ENCODE peak calls at places on chromosomes 11 and 22, in ten cellular contexts. E is GM23248; V is fibroblast of pulmonary artery; H is mucosa of descending colon; O is AG04450; W is lower lobe of right lung; P is CD4-positive, CD25-positive, alpha-beta regulatory T cell; L is hepatocyte; N is H7; B is Panc1. F is an unnamed sample.

GRCh38 chr22:22693531-22693884 is 49.1 kb downstream of the GGTLC2 start:
- DNase-seq in E (no peak), V (no peak), H (no peak), O (no peak), W (no peak), P (no peak), L (no peak), N (no peak), B (no peak), F (no peak)

GRCh38 chr22:39448205-39449054 is 8.4 kb upstream of the MGAT3 start:
- DNase-seq in E (no peak), V (no peak), H (no peak), O (no peak), W (no peak), P (no peak), L (peak; percentile 68), N (no peak), B (no peak), F (peak; percentile 30)

GRCh38 chr11:41281131-41281742 is 178.2 kb downstream of the LRRC4C start:
- DNase-seq in E (peak; percentile 3), V (peak; percentile 16), H (no peak), O (no peak), W (no peak), P (no peak), L (peak; percentile 14), N (no peak), B (no peak), F (no peak)

GRCh38 chr11:131491503-131491902 is 121.1 kb downstream of the NTM start:
- DNase-seq in E (peak; percentile 43), V (peak; percentile 7), H (no peak), O (no peak), W (no peak), P (no peak), L (peak; percentile 31), N (no peak), B (no peak), F (peak; percentile 84)

GRCh38 chr11:113048820-113049555 is 87.8 kb downstream of the NCAM1 start:
- DNase-seq in E (peak; percentile 82), V (peak; percentile 51), H (no peak), O (no peak), W (no peak), P (no peak), L (no peak), N (no peak), B (no peak), F (peak; percentile 90)

GRCh38 chr11:66070604-66071325 is 693 bp downstream of the PACS1 start:
- DNase-seq in E (peak; percentile 84), V (peak; percentile 50), H (peak; percentile 79), O (no peak), W (peak; percentile 62), P (no peak), L (peak; percentile 65), N (peak; percentile 88), B (no peak), F (peak; percentile 40)

GRCh38 chr11:3022300-3022967 is 30.3 kb upstream of the NAP1L4 start:
- DNase-seq in E (peak; percentile 88), V (peak; percentile 88), H (no peak), O (peak; percentile 20), W (no peak), P (peak; percentile 40), L (no peak), N (no peak), B (no peak), F (peak; percentile 88)

GRCh38 chr22:37636186-37636948 is 3.1 kb upstream of the SH3BP1 start:
- DNase-seq in E (peak; percentile 27), V (peak; percentile 68), H (peak; percentile 80), O (no peak), W (no peak), P (peak; percentile 44), L (no peak), N (peak; percentile 73), B (no peak), F (no peak)

GRCh38 chr11:89667001-89667400 is 43.1 kb upstream of the TRIM77 start:
- DNase-seq in E (no peak), V (no peak), H (no peak), O (no peak), W (no peak), P (no peak), L (no peak), N (no peak), B (no peak), F (peak; percentile 22)

GRCh38 chr22:32827061-32827602 is 25.6 kb downstream of the TIMP3 start:
- DNase-seq in E (no peak), V (no peak), H (no peak), O (no peak), W (no peak), P (no peak), L (no peak), N (no peak), B (no peak), F (peak; percentile 65)

GRCh38 chr11:10858505-10859360 is 880 bp upstream of the ZBED5 start:
- DNase-seq in E (peak; percentile 80), V (no peak), H (peak; percentile 80), O (no peak), W (peak; percentile 76), P (peak; percentile 64), L (peak; percentile 77), N (peak; percentile 75), B (no peak), F (peak; percentile 29)

GRCh38 chr11:30774451-30774850 is 188.3 kb upstream of the MPPED2 start:
- DNase-seq in E (no peak), V (no peak), H (no peak), O (no peak), W (no peak), P (no peak), L (no peak), N (peak; percentile 22), B (no peak), F (no peak)

GRCh38 chr11:1435820-1436467 is 46.2 kb downstream of the BRSK2 start:
- DNase-seq in E (no peak), V (no peak), H (no peak), O (no peak), W (no peak), P (no peak), L (peak; percentile 43), N (peak; percentile 98), B (no peak), F (no peak)
- H3K4me3 ChIP-seq in E (no peak overlapping the region), V (no peak overlapping the region), H (no peak overlapping the region), O (no peak overlapping the region), W (no peak overlapping the region), P (no peak overlapping the region), L (no peak overlapping the region), N (no peak overlapping the region), B (no peak overlapping the region), F (no peak overlapping the region)

GRCh38 chr11:128584253-128584652 is 3.1 kb downstream of the ETS1 start:
- DNase-seq in E (no peak), V (no peak), H (no peak), O (no peak), W (no peak), P (no peak), L (no peak), N (no peak), B (no peak), F (no peak)
- H3K4me3 ChIP-seq in E (no peak overlapping the region), V (no peak overlapping the region), H (no peak overlapping the region), O (no peak overlapping the region), W (no peak overlapping the region), P (no peak overlapping the region), L (no peak overlapping the region), N (no peak overlapping the region), B (no peak overlapping the region), F (no peak overlapping the region)

GRCh38 chr11:45142241-45142885 is 4.1 kb upstream of the PRDM11 start:
- DNase-seq in E (peak; percentile 59), V (peak; percentile 25), H (no peak), O (no peak), W (no peak), P (no peak), L (no peak), N (no peak), B (no peak), F (peak; percentile 22)

GRCh38 chr11:45144126-45145082 is 2.0 kb upstream of the PRDM11 start:
- DNase-seq in E (no peak), V (no peak), H (no peak), O (no peak), W (no peak), P (no peak), L (no peak), N (no peak), B (no peak), F (no peak)

GRCh38 chr11:45141631-45142030 is 4.8 kb upstream of the PRDM11 start:
- DNase-seq in E (no peak), V (no peak), H (no peak), O (no peak), W (no peak), P (no peak), L (no peak), N (no peak), B (no peak), F (no peak)

GRCh38 chr11:45143494-45143893 is 2.9 kb upstream of the PRDM11 start:
- DNase-seq in E (no peak), V (no peak), H (no peak), O (no peak), W (no peak), P (no peak), L (no peak), N (no peak), B (no peak), F (no peak)

DNA sequence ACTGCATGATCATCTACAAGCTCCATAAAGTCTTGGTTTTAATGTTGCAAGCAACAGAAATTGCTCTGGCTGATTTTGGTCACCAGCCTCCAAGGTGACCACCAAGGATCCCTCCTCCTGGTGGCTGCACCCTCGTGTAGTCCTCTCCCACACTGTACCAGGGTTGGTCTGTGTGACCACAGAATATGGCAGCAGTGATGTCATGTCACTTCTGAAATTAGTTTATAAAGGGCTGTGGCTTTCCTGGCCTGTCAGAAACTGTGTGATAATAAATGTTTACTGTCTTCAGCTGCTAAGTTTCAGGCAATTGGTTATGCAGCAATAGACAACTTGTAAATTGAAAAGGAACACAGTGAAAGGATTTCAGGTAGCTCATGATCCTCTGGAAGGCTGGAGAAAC is 5.3 kb upstream of the PRDM11 start:
- DNase-seq in E (no peak), V (no peak), H (no peak), O (no peak), W (no peak), P (peak; percentile 37), L (no peak), N (no peak), B (no peak), F (no peak)
- H3K4me3 ChIP-seq in E (no peak overlapping the region), V (no peak overlapping the region), H (no peak overlapping the region), O (no peak overlapping the region), W (no peak overlapping the region), P (no peak overlapping the region), L (no peak overlapping the region), N (no peak overlapping the region), B (no peak overlapping the region), F (no peak overlapping the region)

DNA sequence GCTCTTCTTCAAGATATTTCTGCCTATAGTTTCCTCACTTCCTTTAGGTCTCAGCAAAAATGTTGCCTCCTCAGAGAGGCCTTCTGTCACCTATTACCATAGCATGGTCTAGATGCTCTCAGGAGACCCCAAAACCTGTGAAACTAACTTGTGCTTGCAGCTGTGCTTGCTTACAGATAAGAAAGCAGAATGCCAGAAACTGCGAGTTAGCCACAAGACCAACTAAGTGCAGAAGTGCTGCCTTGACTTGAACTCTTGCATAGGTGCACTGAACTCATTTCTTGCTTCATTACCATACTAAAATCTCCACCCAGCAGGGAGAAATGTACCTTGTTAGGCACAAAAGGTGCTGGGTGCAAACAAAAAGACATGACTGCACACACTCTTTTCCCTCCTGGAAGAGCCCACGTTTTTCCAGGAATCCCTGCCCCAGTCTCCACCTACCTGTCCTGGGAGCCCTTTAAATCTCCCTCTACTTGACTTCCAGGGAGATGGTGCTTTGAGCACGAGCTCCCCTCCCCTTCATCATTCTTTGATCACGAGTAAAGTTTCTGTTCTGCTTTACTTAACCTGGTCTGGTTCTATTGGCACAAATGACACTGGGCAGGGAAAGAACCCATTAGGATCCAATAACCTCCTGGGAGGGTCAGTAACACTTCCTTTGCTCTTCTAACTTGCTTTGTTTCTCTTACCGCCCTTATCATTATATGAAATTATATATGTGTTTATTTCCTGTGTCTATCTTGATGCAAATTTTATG is 137.7 kb upstream of the DDI1 start:
- DNase-seq in E (no peak), V (no peak), H (no peak), O (no peak), W (no peak), P (no peak), L (no peak), N (no peak), B (no peak), F (no peak)
- H3K4me3 ChIP-seq in E (no peak overlapping the region), V (no peak overlapping the region), H (no peak overlapping the region), O (no peak overlapping the region), W (no peak overlapping the region), P (no peak overlapping the region), L (no peak overlapping the region), N (no peak overlapping the region), B (no peak overlapping the region), F (no peak overlapping the region)

F was measured in bronchial epithelial cell.